ENCODE peak calls at places on chromosomes 3 and 15, in five cellular contexts. E, N, M, T and R are unnamed samples.
A peak's percentile ranks its signal among the peaks of the same experiment; 100 is the strongest.

GRCh38 chr3:43748179-43748578 is 57.4 kb downstream of the ABHD5 start:
- DNase-seq in T (peak; percentile 44), N (no peak), M (no peak), E (peak; percentile 40), R (no peak)

GRCh38 chr3:34256021-34256420 is 457.6 kb downstream of the PDCD6IP start:
- DNase-seq in M (no peak), T (no peak), E (no peak), N (no peak), R (no peak)

GRCh38 chr3:66991478-66991877 is 6.6 kb upstream of the KBTBD8 start:
- DNase-seq in E (peak; percentile 86), M (no peak), N (peak; percentile 80), T (no peak), R (no peak)

GRCh38 chr3:56839784-56840724 is 38.3 kb upstream of the ARHGEF3 start:
- DNase-seq in T (peak; percentile 15), N (peak; percentile 42), M (no peak), E (peak; percentile 28), R (no peak)

GRCh38 chr3:196227629-196228493 is 11.5 kb downstream of the SLC51A start:
- DNase-seq in M (no peak), N (no peak), T (no peak), E (peak; percentile 57), R (no peak)

GRCh38 chr15:86772369-86773059 is 692.8 kb downstream of the AGBL1 start:
- DNase-seq in N (no peak), E (no peak), T (no peak), M (no peak), R (no peak)

GRCh38 chr15:91928676-91929075 is 75.2 kb downstream of the SLCO3A1 start:
- DNase-seq in T (no peak), M (no peak), N (no peak), E (no peak), R (no peak)

GRCh38 chr3:52519445-52520140 is 14.1 kb downstream of the NT5DC2 start:
- DNase-seq in E (no peak), N (no peak), T (no peak), M (no peak), R (no peak)

GRCh38 chr3:120177151-120177550 is 82.9 kb upstream of the GSK3B start:
- DNase-seq in N (peak; percentile 85), T (peak; percentile 55), E (peak; percentile 94), M (peak; percentile 17), R (no peak)

GRCh38 chr3:16059081-16059537 is 115.4 kb upstream of the GALNT15 start:
- DNase-seq in N (no peak), M (no peak), E (peak; percentile 33), T (no peak), R (no peak)

GRCh38 chr3:107432646-107433045 is 55.4 kb downstream of the CCDC54 start:
- DNase-seq in M (no peak), N (no peak), T (no peak), E (no peak), R (no peak)

GRCh38 chr15:82036461-82036860 is 9.4 kb downstream of the MEX3B start:
- DNase-seq in T (no peak), N (no peak), E (no peak), M (no peak), R (no peak)

GRCh38 chr15:41772720-41773331 is 1.5 kb upstream of the MAPKBP1 start:
- DNase-seq in T (no peak), E (peak; percentile 82), N (peak; percentile 49), M (peak; percentile 21), R (peak; percentile 40)

GRCh38 chr3:46471371-46471914 is 6.7 kb upstream of the LTF start:
- DNase-seq in M (no peak), T (no peak), N (no peak), E (no peak), R (no peak)

GRCh38 chr15:67835349-67836133 is 4.3 kb downstream of the RNU6-1 start:
- DNase-seq in N (no peak), M (no peak), T (no peak), E (no peak), R (peak; percentile 67)

GRCh38 chr3:192409203-192409837 is 318.0 kb downstream of the FGF12 start:
- DNase-seq in E (peak; percentile 7), T (peak; percentile 21), M (no peak), N (no peak), R (no peak)

GRCh38 chr3:156334841-156335545 is 214.6 kb downstream of the KCNAB1 start:
- DNase-seq in N (no peak), M (no peak), T (no peak), E (no peak), R (no peak)

GRCh38 chr3:152419748-152420147 is 151.0 kb downstream of the MBNL1 start:
- DNase-seq in E (no peak), N (no peak), M (no peak), T (no peak), R (no peak)

GRCh38 chr3:131328739-131329138 is 52.8 kb upstream of the NUDT16 start:
- DNase-seq in T (no peak), E (no peak), M (no peak), N (no peak), R (no peak)